ENCODE peak calls at places on chromosomes 4 and X, in eight cellular contexts. O, M, N, K, H, Q, V and E are unnamed samples.

GRCh38 chr4:122583906-122584305 is 37.0 kb downstream of the IL21 start:
- DNase-seq in O (peak; percentile 72), M (no peak), N (peak; percentile 60), K (no peak), H (no peak), Q (no peak), V (no peak), E (peak; percentile 21)

GRCh38 chr4:39324897-39325613 is 41.1 kb downstream of the RFC1 start:
- DNase-seq in O (no peak), M (no peak), N (no peak), K (no peak), H (no peak), Q (no peak), V (no peak), E (no peak)

GRCh38 chr4:1112821-1113182 is 562 bp downstream of the RNF212 start:
- DNase-seq in O (no peak), M (no peak), N (no peak), K (no peak), H (no peak), Q (no peak), V (no peak), E (no peak)

GRCh38 chr4:766152-766515 is 59.8 kb downstream of the CPLX1 start:
- DNase-seq in O (peak; percentile 27), M (no peak), N (peak; percentile 45), K (no peak), H (no peak), Q (no peak), V (peak; percentile 34), E (peak; percentile 56)

GRCh38 chrX:154307207-154307606 is 11.6 kb downstream of the TKTL1 start:
- DNase-seq in O (no peak), M (no peak), N (no peak), K (no peak), H (no peak), Q (no peak), V (no peak), E (no peak)

GRCh38 chrX:84737471-84737871 is 235.2 kb upstream of the HDX start:
- DNase-seq in O (peak; percentile 71), M (no peak), N (no peak), K (no peak), H (no peak), Q (no peak), V (no peak), E (peak; percentile 20)

GRCh38 chr4:81207793-81208192 is 7.2 kb downstream of the PRKG2 start:
- DNase-seq in O (peak; percentile 95), M (no peak), N (no peak), K (peak; percentile 62), H (no peak), Q (no peak), V (peak; percentile 30), E (peak; percentile 89)

GRCh38 chrX:10017866-10018265 is 50.7 kb downstream of the CLDN34 start:
- DNase-seq in O (peak; percentile 56), M (no peak), N (no peak), K (no peak), H (peak; percentile 31), Q (no peak), V (peak; percentile 76), E (peak; percentile 65)

GRCh38 chrX:140505421-140506337 is 810 bp upstream of the SOX3 start:
- DNase-seq in O (no peak), M (no peak), N (no peak), K (no peak), H (no peak), Q (no peak), V (no peak), E (no peak)

GRCh38 chrX:9902651-9903050 is 64.5 kb upstream of the CLDN34 start:
- DNase-seq in O (no peak), M (no peak), N (no peak), K (no peak), H (no peak), Q (no peak), V (peak; percentile 18), E (peak; percentile 34)

GRCh38 chr4:55409468-55410171 is 13.9 kb downstream of the TMEM165 start:
- DNase-seq in O (peak; percentile 52), M (no peak), N (no peak), K (no peak), H (no peak), Q (no peak), V (peak; percentile 40), E (peak; percentile 13)

GRCh38 chr4:1939664-1940509 is 68.7 kb downstream of the NSD2 start:
- DNase-seq in O (peak; percentile 93), M (no peak), N (no peak), K (peak; percentile 69), H (peak; percentile 30), Q (no peak), V (peak; percentile 95), E (peak; percentile 95)

GRCh38 chr4:7515390-7515902 is 80.7 kb upstream of the PSAPL1 start:
- DNase-seq in O (peak; percentile 2), M (no peak), N (no peak), K (no peak), H (no peak), Q (no peak), V (no peak), E (no peak)

GRCh38 chr4:156774422-156774821 is 197.2 kb downstream of the PDGFC start:
- DNase-seq in O (peak; percentile 93), M (no peak), N (no peak), K (no peak), H (no peak), Q (no peak), V (peak; percentile 92), E (peak; percentile 96)

GRCh38 chrX:153245288-153245731 is 66.2 kb downstream of the MAGEA1 start:
- DNase-seq in O (peak; percentile 22), M (no peak), N (no peak), K (no peak), H (no peak), Q (no peak), V (peak; percentile 12), E (no peak)

GRCh38 chr4:140641789-140642439 is 73.2 kb upstream of the UCP1 start:
- DNase-seq in O (peak; percentile 35), M (no peak), N (no peak), K (no peak), H (no peak), Q (no peak), V (no peak), E (no peak)

GRCh38 chr4:83964996-83965541 is 429.2 kb downstream of the GPAT3 start:
- DNase-seq in O (no peak), M (no peak), N (no peak), K (no peak), H (no peak), Q (no peak), V (peak; percentile 57), E (peak; percentile 54)

GRCh38 chr4:37981425-37981824 is 21.2 kb downstream of the PTTG2 start:
- DNase-seq in O (no peak), M (no peak), N (no peak), K (no peak), H (no peak), Q (no peak), V (no peak), E (no peak)

GRCh38 chr4:24843121-24843520 is 47.7 kb downstream of the SOD3 start:
- DNase-seq in O (no peak), M (no peak), N (no peak), K (no peak), H (no peak), Q (no peak), V (no peak), E (no peak)

GRCh38 chr4:86592553-86593249 is 1.4 kb upstream of the PTPN13 start:
- DNase-seq in O (no peak), M (no peak), N (no peak), K (no peak), H (no peak), Q (no peak), V (peak; percentile 18), E (peak; percentile 6)

GRCh38 chrX:1395646-1396216 is 3.8 kb upstream of the SLC25A6 start:
- DNase-seq in O (no peak), M (no peak), N (no peak), K (no peak), H (no peak), Q (no peak), V (no peak), E (no peak)

GRCh38 chr4:186942745-186943606 is 219.3 kb upstream of the FAT1 start:
- DNase-seq in O (peak; percentile 73), M (no peak), N (peak; percentile 27), K (no peak), H (no peak), Q (no peak), V (peak; percentile 68), E (peak; percentile 73)

GRCh38 chr4:148692242-148692641 is 250.0 kb upstream of the NR3C2 start:
- DNase-seq in O (no peak), M (no peak), N (no peak), K (no peak), H (no peak), Q (no peak), V (no peak), E (no peak)

GRCh38 chrX:136295380-136295779 is 5.4 kb upstream of the ADGRG4 start:
- DNase-seq in O (no peak), M (no peak), N (no peak), K (no peak), H (no peak), Q (no peak), V (no peak), E (no peak)

GRCh38 chr4:86594559-86595425 is 677 bp downstream of the PTPN13 start:
- DNase-seq in O (peak; percentile 86), M (no peak), N (peak; percentile 71), K (peak; percentile 63), H (peak; percentile 31), Q (no peak), V (peak; percentile 88), E (peak; percentile 84)

GRCh38 chrX:86981326-86981890 is 536.2 kb upstream of the KLHL4 start:
- DNase-seq in O (no peak), M (no peak), N (no peak), K (no peak), H (no peak), Q (no peak), V (no peak), E (no peak)

GRCh38 chrX:111445485-111445884 is 33.5 kb upstream of the DCX start:
- DNase-seq in O (peak; percentile 7), M (no peak), N (peak; percentile 24), K (peak; percentile 34), H (no peak), Q (no peak), V (peak; percentile 37), E (peak; percentile 32)

GRCh38 chrX:103536071-103536470 is 16.8 kb upstream of the RAB40A start:
- DNase-seq in O (peak; percentile 36), M (no peak), N (no peak), K (no peak), H (no peak), Q (no peak), V (peak; percentile 14), E (no peak)

GRCh38 chr4:181418491-181418890 is 824.7 kb upstream of the TENM3 start:
- DNase-seq in O (no peak), M (no peak), N (no peak), K (no peak), H (no peak), Q (no peak), V (no peak), E (no peak)

GRCh38 chr4:86543560-86544312 is 50.4 kb upstream of the PTPN13 start:
- DNase-seq in O (no peak), M (no peak), N (no peak), K (no peak), H (no peak), Q (no peak), V (peak; percentile 46), E (no peak)

GRCh38 chr4:88734403-88734949 is 36.8 kb upstream of the NAP1L5 start:
- DNase-seq in O (no peak), M (no peak), N (no peak), K (no peak), H (no peak), Q (no peak), V (no peak), E (peak; percentile 7)

GRCh38 chr4:85734446-85734845 is 259.5 kb downstream of the ARHGAP24 start:
- DNase-seq in O (no peak), M (no peak), N (peak; percentile 71), K (no peak), H (no peak), Q (no peak), V (no peak), E (no peak)

GRCh38 chr4:174120446-174121142 is 162.9 kb downstream of the FBXO8 start:
- DNase-seq in O (peak; percentile 90), M (peak; percentile 47), N (peak; percentile 45), K (peak; percentile 46), H (peak; percentile 50), Q (no peak), V (peak; percentile 77), E (peak; percentile 72)

GRCh38 chr4:14897217-14897616 is 105.1 kb upstream of the CPEB2 start:
- DNase-seq in O (no peak), M (no peak), N (no peak), K (no peak), H (no peak), Q (no peak), V (no peak), E (no peak)